ENCODE peak calls at places on chromosomes 11 and 22, in five cellular contexts. P is epithelial cell of prostate; O is M059J; T is spleen; R is stimulated activated CD4-positive, alpha-beta T cell treated with anti-CD3 and anti-CD28 coated beads, Interleukin-12 subunit alpha, Interleukin-12 subunit beta, amount 100 ng/mL, for 4 hours. E is an unnamed sample.
A peak's percentile ranks its signal among the peaks of the same experiment; 100 is the strongest.

GRCh38 chr11:107501713-107502112 is 44.1 kb upstream of the CWF19L2 start:
- DNase-seq in P (no peak), O (no peak), T (no peak), R (no peak), E (no peak)

GRCh38 chr11:125167954-125168821 is 3.6 kb downstream of the PKNOX2 start:
- DNase-seq in P (no peak), O (peak; percentile 42), T (no peak), R (no peak), E (no peak)

GRCh38 chr11:133064961-133065360 is 467.3 kb downstream of the OPCML start:
- DNase-seq in P (no peak), O (no peak), T (no peak), R (no peak), E (no peak)

GRCh38 chr11:75050516-75050915 is 46.2 kb downstream of the OR2AT4 start:
- DNase-seq in P (no peak), O (no peak), T (no peak), R (no peak), E (no peak)

GRCh38 chr11:102187416-102188125 is 77.3 kb downstream of the YAP1 start:
- DNase-seq in P (no peak), O (no peak), T (no peak), R (no peak), E (no peak)

GRCh38 chr22:44400763-44401060 is 88.0 kb upstream of the SHISAL1 start:
- DNase-seq in P (no peak), O (peak; percentile 33), T (no peak), R (no peak), E (no peak)

GRCh38 chr11:70415642-70416395 is 17.5 kb downstream of the CTTN start:
- DNase-seq in P (no peak), O (no peak), T (no peak), R (no peak), E (no peak)

GRCh38 chr11:64206457-64207246 is at the start of gene FERMT3:
- DNase-seq in P (no peak), O (no peak), T (peak; percentile 97), R (peak; percentile 77), E (no peak)

GRCh38 chr22:46589871-46590271 is 30.3 kb upstream of the GRAMD4 start:
- DNase-seq in P (no peak), O (no peak), T (no peak), R (no peak), E (no peak)

GRCh38 chr11:47879259-47880184 is 31.4 kb upstream of the NUP160 start:
- DNase-seq in P (no peak), O (no peak), T (peak; percentile 53), R (no peak), E (no peak)

GRCh38 chr22:38299001-38299651 is 18.1 kb downstream of the CSNK1E start:
- DNase-seq in P (no peak), O (no peak), T (no peak), R (no peak), E (no peak)

GRCh38 chr11:2314525-2315394 is 12.9 kb downstream of the TSPAN32 start:
- DNase-seq in P (no peak), O (peak; percentile 42), T (peak; percentile 79), R (no peak), E (no peak)

GRCh38 chr11:86811637-86812321 is 11.4 kb downstream of the PRSS23 start:
- DNase-seq in P (no peak), O (peak; percentile 94), T (no peak), R (no peak), E (no peak)

GRCh38 chr11:65927904-65928397 is 8.7 kb downstream of the DRAP1 start:
- DNase-seq in P (no peak), O (peak; percentile 62), T (peak; percentile 89), R (peak; percentile 52), E (no peak)

GRCh38 chr11:10287140-10287539 is 6.9 kb downstream of the SBF2 start:
- DNase-seq in P (no peak), O (peak; percentile 70), T (no peak), R (no peak), E (no peak)

GRCh38 chr11:63536669-63537292 is at the start of gene PLAAT4:
- DNase-seq in P (no peak), O (peak; percentile 74), T (no peak), R (no peak), E (peak; percentile 47)

GRCh38 chr11:67592880-67593624 is 9.4 kb downstream of the GSTP1 start:
- DNase-seq in P (no peak), O (no peak), T (peak; percentile 52), R (no peak), E (no peak)

GRCh38 chr22:19559324-19559811 is 35.2 kb upstream of the CLDN5 start:
- DNase-seq in P (no peak), O (no peak), T (no peak), R (no peak), E (no peak)

E was measured in NCI-H1694.